ENCODE peak calls at places on chromosomes 1 and 21, in six cellular contexts. W is BJ, O is astrocyte of the spinal cord, K is coronary artery, G is PC-9, Y is fibroblast of lung. N is an unnamed sample.

GRCh38 chr1:11938722-11939526 is 4.4 kb downstream of the PLOD1 start:
- DNase-seq in W (no peak), O (no peak), K (no peak), G (no peak), Y (no peak), N (no peak)

GRCh38 chr1:30743584-30744059 is 14.0 kb downstream of the LAPTM5 start:
- DNase-seq in W (no peak), O (no peak), K (no peak), G (no peak), Y (no peak), N (no peak)

GRCh38 chr1:6392081-6392879 is 1.3 kb downstream of the ACOT7 start:
- DNase-seq in W (no peak), O (peak; percentile 8), K (no peak), G (peak; percentile 9), Y (no peak), N (no peak)

GRCh38 chr1:66951513-66951912 is 26.7 kb downstream of the MIER1 start:
- DNase-seq in W (no peak), O (peak; percentile 77), K (no peak), G (no peak), Y (peak; percentile 95), N (no peak)

GRCh38 chr1:1910033-1910465 is 5.0 kb upstream of the CALML6 start:
- DNase-seq in W (no peak), O (no peak), K (no peak), G (no peak), Y (no peak), N (no peak)

GRCh38 chr1:219422811-219423598 is 189.9 kb downstream of the ZC3H11B start:
- DNase-seq in W (no peak), O (peak; percentile 70), K (no peak), G (no peak), Y (peak; percentile 78), N (no peak)

GRCh38 chr21:23014021-23014420 is 2015.8 kb downstream of the NCAM2 start:
- DNase-seq in W (no peak), O (no peak), K (no peak), G (no peak), Y (no peak), N (no peak)

GRCh38 chr1:3290915-3291314 is 163.6 kb upstream of the ARHGEF16 start:
- DNase-seq in W (no peak), O (no peak), K (no peak), G (no peak), Y (no peak), N (no peak)

GRCh38 chr1:45870500-45870899 is 67.1 kb downstream of the MAST2 start:
- DNase-seq in W (no peak), O (no peak), K (no peak), G (peak; percentile 31), Y (peak; percentile 30), N (no peak)

GRCh38 chr1:36829066-36829465 is 205.2 kb downstream of the GRIK3 start:
- DNase-seq in W (no peak), O (no peak), K (no peak), G (no peak), Y (no peak), N (no peak)

GRCh38 chr1:170494369-170494768 is 37.6 kb upstream of the GORAB start:
- DNase-seq in W (no peak), O (peak; percentile 78), K (no peak), G (no peak), Y (peak; percentile 84), N (no peak)

GRCh38 chr1:110896090-110896489 is 23.1 kb downstream of the CD53 start:
- DNase-seq in W (no peak), O (no peak), K (no peak), G (no peak), Y (no peak), N (no peak)

GRCh38 chr1:90753556-90753955 is 36.5 kb upstream of the BARHL2 start:
- DNase-seq in W (no peak), O (no peak), K (no peak), G (no peak), Y (no peak), N (no peak)

GRCh38 chr1:17475729-17476128 is 36.3 kb upstream of the RCC2 start:
- DNase-seq in W (peak; percentile 55), O (no peak), K (no peak), G (peak; percentile 75), Y (peak; percentile 85), N (peak; percentile 64)

DNA sequence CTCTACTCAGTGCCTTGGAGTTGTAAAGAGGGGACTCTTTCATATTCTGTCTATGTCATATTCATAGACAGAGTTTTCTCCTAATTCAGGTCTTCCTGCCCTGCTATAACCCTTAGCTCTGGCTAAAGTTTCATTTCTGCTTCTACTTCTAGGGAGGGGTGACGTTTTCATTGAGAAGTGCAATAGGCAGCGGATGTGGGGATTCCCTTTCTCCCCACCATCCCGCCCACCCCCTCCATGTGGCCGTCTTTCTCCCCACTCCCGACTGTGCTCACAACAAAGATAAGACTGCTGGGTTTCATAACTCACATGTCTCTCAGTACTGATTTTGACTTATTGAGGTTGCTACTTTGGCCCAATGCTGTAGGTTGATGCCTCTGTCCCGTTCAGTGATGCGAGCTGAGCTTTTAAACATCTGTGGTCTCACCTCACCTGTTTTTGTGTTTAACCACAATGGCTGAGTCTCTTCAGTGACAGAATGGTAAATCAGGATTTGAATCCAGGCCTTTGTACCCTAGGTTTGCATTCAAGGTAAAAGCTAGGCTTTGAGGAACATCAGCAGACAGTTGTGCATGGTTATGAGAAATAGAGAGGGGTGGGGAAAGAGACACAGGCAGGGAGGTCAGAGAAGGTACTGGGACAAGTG is 7.8 kb upstream of the KIF14 start:
- DNase-seq in W (no peak), O (no peak), K (no peak), G (no peak), Y (no peak), N (no peak)
- H3K4me3 ChIP-seq in W (no peak overlapping the region), O (no peak overlapping the region), K (no peak overlapping the region), G (no peak overlapping the region), Y (no peak overlapping the region), N (no peak overlapping the region)

GRCh38 chr1:54795100-54795665 is 5.9 kb downstream of the TTC22 start:
- DNase-seq in W (no peak), O (no peak), K (no peak), G (no peak), Y (no peak), N (no peak)

GRCh38 chr1:54794401-54795099 is 6.6 kb downstream of the TTC22 start:
- DNase-seq in W (no peak), O (no peak), K (no peak), G (peak; percentile 82), Y (no peak), N (no peak)

GRCh38 chr1:54788462-54788861 is 12.7 kb downstream of the TTC22 start:
- DNase-seq in W (no peak), O (no peak), K (no peak), G (no peak), Y (no peak), N (no peak)

GRCh38 chr1:54792686-54793282 is 8.3 kb downstream of the TTC22 start:
- DNase-seq in W (no peak), O (no peak), K (no peak), G (no peak), Y (no peak), N (no peak)

DNA sequence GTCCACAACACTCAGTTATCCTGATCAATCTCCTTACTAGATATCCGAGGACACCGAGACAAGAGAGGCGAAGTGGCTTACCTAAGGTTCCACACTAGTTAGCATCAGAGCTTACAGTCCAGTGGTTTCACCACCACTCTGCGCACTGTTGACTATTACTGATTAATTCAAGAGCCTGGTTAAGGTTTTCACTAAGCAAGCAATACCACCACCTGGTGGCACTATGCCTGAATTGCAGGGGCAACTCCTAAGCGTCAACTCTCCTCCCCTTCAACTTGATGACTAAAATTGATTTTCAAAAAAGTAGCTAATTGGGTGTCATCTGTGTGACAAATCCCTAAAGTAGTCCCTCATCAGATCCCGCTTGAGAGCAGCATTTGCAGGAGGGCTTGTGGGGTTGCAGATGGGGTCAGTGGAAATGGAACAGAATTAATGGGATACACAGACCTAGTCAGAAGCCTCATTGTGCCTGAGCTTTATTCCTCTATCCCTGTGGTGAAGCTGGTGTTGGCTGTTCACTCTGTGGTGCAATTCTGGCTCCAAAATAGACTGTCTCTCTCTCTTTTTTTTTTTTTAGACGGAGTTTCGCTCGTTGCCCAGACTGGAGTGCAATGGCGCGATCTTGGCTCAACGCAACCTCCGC is 9.1 kb downstream of the TTC22 start:
- DNase-seq in W (no peak), O (peak; percentile 13), K (no peak), G (no peak), Y (no peak), N (no peak)
- TF ChIP-seq CTCF in W (peak; percentile 59), O (peak; percentile 67), K (no peak), G (peak; percentile 72), Y (peak; percentile 79), N (peak; percentile 49)

GRCh38 chr1:75640137-75640536 is 29.2 kb upstream of the SLC44A5 start:
- DNase-seq in W (no peak), O (no peak), K (no peak), G (no peak), Y (no peak), N (no peak)

GRCh38 chr1:75643460-75643859 is 32.5 kb upstream of the SLC44A5 start:
- DNase-seq in W (no peak), O (no peak), K (no peak), G (no peak), Y (no peak), N (no peak)

GRCh38 chr1:75641325-75641724 is 30.4 kb upstream of the SLC44A5 start:
- DNase-seq in W (no peak), O (no peak), K (no peak), G (no peak), Y (no peak), N (no peak)
- H3K4me3 ChIP-seq in W (no peak overlapping the region), O (no peak overlapping the region), K (no peak overlapping the region), G (no peak overlapping the region), Y (no peak overlapping the region), N (no peak overlapping the region)

GRCh38 chr1:42334240-42335049 is 590 bp downstream of the FOXJ3 start:
- DNase-seq in W (no peak), O (peak; percentile 42), K (peak; percentile 78), G (peak; percentile 56), Y (peak; percentile 45), N (no peak)
- TF ChIP-seq CTCF in W (peak; percentile 9), O (peak; percentile 23), K (no peak), G (no peak), Y (no peak), N (no peak)

GRCh38 chr1:92484171-92484471 is 2.6 kb downstream of the GFI1 start:
- DNase-seq in W (no peak), O (no peak), K (no peak), G (no peak), Y (no peak), N (no peak)
- H3K4me3 ChIP-seq in W (no peak overlapping the region), O (no peak overlapping the region), K (peak overlapping the region; percentile 72), G (peak overlapping the region; percentile 78), Y (no peak overlapping the region), N (no peak overlapping the region)

DNA sequence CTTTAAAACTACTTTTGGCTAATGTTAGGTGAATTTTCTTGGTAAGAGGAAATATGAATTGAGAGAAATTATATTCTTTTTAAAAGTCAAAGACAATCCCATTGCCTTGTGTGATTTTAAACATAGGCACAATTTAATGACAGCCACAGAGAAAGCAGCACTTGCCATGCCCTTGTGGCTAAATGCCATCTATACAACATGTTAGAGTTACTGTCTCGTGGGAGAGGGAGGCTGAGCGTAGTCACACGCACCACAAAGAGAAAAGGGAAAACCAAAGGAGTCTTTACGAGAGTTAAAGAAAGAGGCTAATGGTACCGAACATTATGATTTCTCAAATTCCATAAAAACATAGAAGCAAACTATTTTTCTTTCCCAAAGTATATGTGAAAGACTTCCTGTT is 537.9 kb downstream of the PTPRC start:
- DNase-seq in W (no peak), O (no peak), K (no peak), G (no peak), Y (no peak), N (no peak)
- TF ChIP-seq CTCF in W (no peak), O (no peak), K (no peak), G (no peak), Y (no peak), N (no peak)